ENCODE peak calls at places on chromosomes 13 and 19, in five cellular contexts. H, Y, K, L and V are unnamed samples.

GRCh38 chr19:57245959-57246358 is 5.5 kb downstream of the ZNF805 start:
- DNase-seq in K (no peak), L (no peak), Y (no peak), H (no peak), V (peak)

GRCh38 chr13:73133536-73133935 is 74.7 kb downstream of the KLF5 start:
- DNase-seq in H (no peak), Y (no peak), L (no peak), K (peak), V (no peak)

GRCh38 chr19:13986348-13986904 is 19.7 kb downstream of the RFX1 start:
- DNase-seq in Y (peak), L (peak), H (peak), K (peak), V (peak)

GRCh38 chr13:33746867-33747266 is 71.1 kb upstream of the RFC3 start:
- DNase-seq in H (no peak), Y (no peak), K (no peak), L (no peak), V (no peak)

GRCh38 chr19:30003862-30004261 is 61.8 kb downstream of the URI1 start:
- DNase-seq in H (no peak), L (no peak), K (no peak), Y (no peak), V (no peak)

GRCh38 chr19:42132851-42133528 is 744 bp upstream of the POU2F2 start:
- DNase-seq in Y (no peak), K (peak), L (peak), H (peak), V (peak)

GRCh38 chr19:49335784-49336481 is 727 bp downstream of the CD37 start:
- DNase-seq in H (peak), L (peak), Y (no peak), K (no peak), V (no peak)

GRCh38 chr13:99972190-99972731 is 694 bp upstream of the ZIC5 start:
- DNase-seq in K (no peak), L (no peak), Y (no peak), H (no peak), V (no peak)

GRCh38 chr13:24626449-24626848 is 53.8 kb upstream of the ATP12A start:
- DNase-seq in K (no peak), Y (no peak), L (no peak), H (no peak), V (no peak)

GRCh38 chr19:48752511-48753365 is at the start of gene FUT1:
- DNase-seq in L (peak), H (peak), Y (no peak), K (peak), V (peak)

GRCh38 chr13:82615043-82615442 is 1267.2 kb downstream of the SLITRK1 start:
- DNase-seq in Y (no peak), L (no peak), H (no peak), K (no peak), V (no peak)

GRCh38 chr13:94309997-94310842 is 169.3 kb downstream of the DCT start:
- DNase-seq in H (no peak), Y (peak), K (no peak), L (no peak), V (no peak)

GRCh38 chr19:41366089-41366488 is 2.1 kb upstream of the B9D2 start:
- DNase-seq in H (no peak), K (no peak), Y (no peak), L (no peak), V (no peak)

GRCh38 chr13:112928958-112929777 is 39.8 kb upstream of the MCF2L start:
- DNase-seq in L (no peak), Y (peak), H (peak), K (no peak), V (no peak)

GRCh38 chr19:45569619-45570421 is 14.8 kb downstream of the OPA3 start:
- DNase-seq in Y (peak), L (peak), H (peak), K (peak), V (peak)

GRCh38 chr13:20405691-20406090 is 120.0 kb downstream of the CRYL1 start:
- DNase-seq in L (no peak), H (no peak), K (no peak), Y (no peak), V (no peak)

GRCh38 chr13:59531571-59532091 is 632.1 kb downstream of the DIAPH3 start:
- DNase-seq in L (no peak), Y (peak), K (peak), H (peak), V (peak)

GRCh38 chr19:48878219-48879024 is 6.2 kb downstream of the PPP1R15A start:
- DNase-seq in L (no peak), Y (peak), K (no peak), H (no peak), V (no peak)

GRCh38 chr13:109012115-109012514 is 382.7 kb downstream of the MYO16 start:
- DNase-seq in Y (no peak), K (no peak), H (no peak), L (no peak), V (no peak)

GRCh38 chr19:9995999-9996398 is 14.3 kb downstream of the COL5A3 start:
- DNase-seq in H (no peak), L (no peak), K (no peak), Y (no peak), V (no peak)